ENCODE peak calls at places on chromosomes 6 and 20, in four cellular contexts. K, N, F and D are unnamed samples.

GRCh38 chr6:169495601-169496000 is 206.2 kb downstream of the WDR27 start:
- DNase-seq in N (no peak), F (peak), K (no peak), D (no peak)

GRCh38 chr6:64505312-64505711 is 869.7 kb downstream of the PHF3 start:
- DNase-seq in F (no peak), K (no peak), N (no peak), D (no peak)

GRCh38 chr6:5282191-5282623 is 20.9 kb downstream of the FARS2 start:
- DNase-seq in K (no peak), F (no peak), N (no peak), D (no peak)

GRCh38 chr20:24001901-24002405 is 13.4 kb upstream of the GGTLC1 start:
- DNase-seq in K (no peak), F (no peak), N (no peak), D (no peak)

GRCh38 chr6:92989656-92990055 is 429.7 kb downstream of the EPHA7 start:
- DNase-seq in N (no peak), F (no peak), K (no peak), D (no peak)

GRCh38 chr6:18263561-18264337 is 581 bp downstream of the DEK start:
- DNase-seq in N (no peak), K (peak), F (peak), D (peak)

GRCh38 chr6:110529355-110529754 is 52.9 kb upstream of the SLC22A16 start:
- DNase-seq in F (peak), N (no peak), K (no peak), D (no peak)

GRCh38 chr6:127855542-127856159 is 45.2 kb downstream of the THEMIS start:
- DNase-seq in K (no peak), F (peak), N (peak), D (no peak)

GRCh38 chr6:92231220-92231701 is 1188.1 kb downstream of the EPHA7 start:
- DNase-seq in K (peak), F (no peak), N (no peak), D (no peak)

GRCh38 chr20:4195499-4195898 is 180.1 kb upstream of the RNF24 start:
- DNase-seq in K (no peak), N (no peak), F (no peak), D (peak)

GRCh38 chr6:121505284-121505683 is 69.8 kb downstream of the GJA1 start:
- DNase-seq in N (no peak), K (no peak), F (no peak), D (no peak)

GRCh38 chr6:43376551-43376981 is 7.1 kb upstream of the ZNF318 start:
- DNase-seq in K (no peak), N (no peak), F (no peak), D (no peak)

GRCh38 chr6:100465701-100466409 is 1.1 kb upstream of the SIM1 start:
- DNase-seq in N (no peak), F (no peak), K (no peak), D (no peak)

GRCh38 chr20:51492167-51493092 is 50.1 kb downstream of the NFATC2 start:
- DNase-seq in K (peak), N (no peak), F (no peak), D (peak)

GRCh38 chr6:169695131-169695530 is 6.7 kb downstream of the WDR27 start:
- DNase-seq in K (no peak), F (no peak), N (no peak), D (no peak)

GRCh38 chr6:66897576-66897975 is 1190.5 kb upstream of the EYS start:
- DNase-seq in K (no peak), N (no peak), F (peak), D (no peak)

GRCh38 chr6:125114248-125114858 is 39.2 kb upstream of the TPD52L1 start:
- DNase-seq in N (peak), F (peak), K (peak), D (peak)

GRCh38 chr6:85670573-85670972 is 27.9 kb upstream of the SYNCRIP start:
- DNase-seq in N (no peak), F (no peak), K (no peak), D (no peak)

GRCh38 chr6:135209803-135210202 is 28.7 kb downstream of the MYB start:
- DNase-seq in K (no peak), F (no peak), N (no peak), D (no peak)

GRCh38 chr6:28489366-28490190 is 26.0 kb downstream of the GPX6 start:
- DNase-seq in F (peak), N (peak), K (no peak), D (peak)

GRCh38 chr20:25372584-25373336 is 17.9 kb downstream of the ABHD12 start:
- DNase-seq in N (no peak), F (peak), K (no peak), D (no peak)

GRCh38 chr20:63089051-63089907 is 82.5 kb upstream of the BHLHE23 start:
- DNase-seq in F (no peak), N (no peak), K (no peak), D (no peak)

GRCh38 chr6:144768676-144769599 is 483.8 kb downstream of the UTRN start:
- DNase-seq in K (peak), F (no peak), N (no peak), D (no peak)

GRCh38 chr20:2178328-2179232 is 77.0 kb downstream of the STK35 start:
- DNase-seq in F (no peak), K (no peak), N (no peak), D (no peak)

GRCh38 chr20:58223358-58223941 is 5.0 kb downstream of the ANKRD60 start:
- DNase-seq in K (no peak), N (no peak), F (no peak), D (no peak)

GRCh38 chr6:6351626-6352025 is 31.2 kb upstream of the F13A1 start:
- DNase-seq in F (no peak), N (no peak), K (no peak), D (no peak)

GRCh38 chr20:24063100-24063499 is 74.5 kb upstream of the GGTLC1 start:
- DNase-seq in N (no peak), K (no peak), F (no peak), D (no peak)

GRCh38 chr20:35021063-35021462 is 65.4 kb downstream of the MYH7B start:
- DNase-seq in N (no peak), K (no peak), F (no peak), D (no peak)

GRCh38 chr6:37576336-37576737 is 76.6 kb upstream of the CCDC167 start:
- DNase-seq in N (no peak), F (peak), K (no peak), D (no peak)